ENCODE peak calls at places on chromosomes 13 and 19, in seven cellular contexts. D is kidney epithelial cell; N is heart left ventricle; A is AG10803; L is lower leg skin; T is stimulated activated CD4-positive, alpha-beta T cell treated with anti-CD3 and anti-CD28 coated beads, TNF-alpha, amount 100 ng/mL, for 1 hour; X is NCI-H345. W is an unnamed sample.

GRCh38 chr13:48602296-48603040 is 51.3 kb upstream of the CYSLTR2 start:
- DNase-seq in T (no peak), L (no peak), A (no peak), D (no peak), X (no peak), N (no peak), W (no peak)

GRCh38 chr13:34833562-34834182 is 108.4 kb upstream of the NBEA start:
- DNase-seq in N (no peak), D (no peak), T (no peak), L (no peak), X (no peak), A (peak), W (no peak)

GRCh38 chr19:45071969-45072790 is 4.1 kb downstream of the ZNF296 start:
- DNase-seq in N (no peak), D (no peak), X (no peak), A (no peak), L (no peak), T (no peak), W (no peak)

GRCh38 chr19:4456843-4457653 is 546 bp downstream of the UBXN6 start:
- DNase-seq in T (peak), X (peak), D (no peak), A (peak), N (peak), L (peak), W (no peak)

GRCh38 chr19:41590945-41591344 is 15.0 kb downstream of the CEACAM21 start:
- DNase-seq in X (no peak), L (no peak), N (no peak), T (no peak), D (no peak), A (no peak), W (no peak)

GRCh38 chr19:55519461-55520311 is 17.2 kb downstream of the SBK2 start:
- DNase-seq in N (no peak), T (no peak), A (peak), X (no peak), L (no peak), D (no peak), W (no peak)

GRCh38 chr13:30679483-30680330 is 55.6 kb upstream of the ALOX5AP start:
- DNase-seq in A (peak), D (no peak), L (no peak), X (peak), T (no peak), N (peak), W (peak)

GRCh38 chr13:113584870-113585671 is 518 bp downstream of the TFDP1 start:
- DNase-seq in N (no peak), T (no peak), X (no peak), L (peak), D (no peak), A (no peak), W (peak)

GRCh38 chr13:93262729-93263128 is 36.1 kb downstream of the GPC6 start:
- DNase-seq in D (peak), T (no peak), N (no peak), A (peak), L (no peak), X (no peak), W (no peak)

GRCh38 chr13:106649495-106649894 is 81.6 kb upstream of the ARGLU1 start:
- DNase-seq in D (peak), T (no peak), A (peak), L (no peak), N (no peak), X (no peak), W (no peak)

GRCh38 chr13:35961002-35961401 is 170.2 kb downstream of the DCLK1 start:
- DNase-seq in D (no peak), N (no peak), T (no peak), L (no peak), X (no peak), A (no peak), W (no peak)

GRCh38 chr19:548841-549830 is 5.3 kb downstream of the GZMM start:
- DNase-seq in X (no peak), A (no peak), N (no peak), T (no peak), L (no peak), D (no peak), W (no peak)

GRCh38 chr19:50803633-50804419 is 13.6 kb downstream of the ACP4 start:
- DNase-seq in N (no peak), L (no peak), T (peak), X (peak), D (no peak), A (no peak), W (no peak)

GRCh38 chr19:7636691-7637373 is at the start of gene STXBP2:
- DNase-seq in T (peak), L (peak), X (peak), A (no peak), N (peak), D (no peak), W (peak)

GRCh38 chr19:14361824-14362223 is 19.4 kb upstream of the ADGRE5 start:
- DNase-seq in D (no peak), A (no peak), X (no peak), T (no peak), N (no peak), L (no peak), W (peak)

GRCh38 chr13:47929156-47929555 is 71.9 kb downstream of the SUCLA2 start:
- DNase-seq in N (no peak), A (peak), T (no peak), L (no peak), D (no peak), X (no peak), W (no peak)

GRCh38 chr19:38270587-38271167 is 6.3 kb downstream of the SPINT2 start:
- DNase-seq in T (no peak), X (no peak), D (no peak), N (no peak), A (no peak), L (no peak), W (no peak)

GRCh38 chr13:50714886-50715285 is 128.6 kb downstream of the DLEU7 start:
- DNase-seq in L (no peak), T (no peak), A (no peak), N (no peak), D (no peak), X (no peak), W (no peak)

GRCh38 chr19:13029893-13030292 is 34.6 kb downstream of the NFIX start:
- DNase-seq in A (no peak), X (no peak), D (no peak), T (no peak), N (no peak), L (no peak), W (no peak)